ENCODE peak calls at places on chromosomes 5 and 9, in four cellular contexts. T, W, M and R are unnamed samples.

GRCh38 chr5:179376701-179377420 is 31.6 kb upstream of the ADAMTS2 start:
- DNase-seq in W (no peak), T (no peak), M (no peak), R (no peak)

GRCh38 chr9:28699632-28700031 is 1126.4 kb upstream of the C9orf72 start:
- DNase-seq in W (no peak), M (no peak), T (no peak), R (no peak)

GRCh38 chr9:92094655-92095054 is 20.6 kb downstream of the SPTLC1 start:
- DNase-seq in T (no peak), M (peak; percentile 34), W (no peak), R (no peak)

GRCh38 chr9:96603305-96604004 is 16.2 kb downstream of the CDC14B start:
- DNase-seq in T (no peak), M (no peak), W (no peak), R (no peak)

GRCh38 chr5:176529116-176529823 is 7.9 kb downstream of the RNF44 start:
- DNase-seq in T (no peak), W (peak; percentile 58), M (no peak), R (no peak)

GRCh38 chr9:79621916-79622575 is 50.3 kb downstream of the TLE4 start:
- DNase-seq in W (no peak), T (no peak), M (no peak), R (no peak)

GRCh38 chr9:87062706-87063105 is 115.4 kb upstream of the GAS1 start:
- DNase-seq in T (no peak), W (no peak), M (no peak), R (no peak)

GRCh38 chr9:38026840-38027527 is 42.0 kb downstream of the SHB start:
- DNase-seq in M (no peak), T (peak; percentile 32), W (no peak), R (no peak)

GRCh38 chr5:173875189-173875588 is 13.0 kb upstream of the CPEB4 start:
- DNase-seq in M (no peak), W (no peak), T (no peak), R (no peak)

GRCh38 chr5:10288600-10289213 is 19.0 kb downstream of the CMBL start:
- DNase-seq in W (peak; percentile 75), T (peak; percentile 100), M (peak; percentile 35), R (no peak)

GRCh38 chr5:74433255-74434123 is 207.0 kb downstream of the ENC1 start:
- DNase-seq in T (no peak), W (no peak), M (no peak), R (no peak)

GRCh38 chr9:134800791-134801339 is 79.7 kb upstream of the FCN2 start:
- DNase-seq in W (no peak), T (no peak), M (no peak), R (no peak)

GRCh38 chr5:128826290-128826689 is 139.0 kb upstream of the SLC27A6 start:
- DNase-seq in T (no peak), M (no peak), W (no peak), R (no peak)

GRCh38 chr5:6302684-6303083 is 75.7 kb downstream of the MED10 start:
- DNase-seq in T (no peak), W (no peak), M (no peak), R (peak; percentile 5)

GRCh38 chr5:158807-159447 is 32.4 kb upstream of the LRRC14B start:
- DNase-seq in T (no peak), W (no peak), M (no peak), R (no peak)

GRCh38 chr5:125485003-125485641 is 738.7 kb upstream of the ZNF608 start:
- DNase-seq in M (no peak), W (no peak), T (peak; percentile 64), R (no peak)

GRCh38 chr9:111832428-111832827 is 37.7 kb upstream of the SHOC1 start:
- DNase-seq in W (no peak), M (no peak), T (no peak), R (no peak)

GRCh38 chr5:132557425-132557805 is 638 bp downstream of the RAD50 start:
- DNase-seq in T (peak; percentile 42), W (no peak), M (peak; percentile 33), R (no peak)

GRCh38 chr9:79774356-79774755 is 202.6 kb downstream of the TLE4 start:
- DNase-seq in M (no peak), W (no peak), T (no peak), R (no peak)

GRCh38 chr9:117783828-117784227 is 79.6 kb downstream of the TLR4 start:
- DNase-seq in M (peak; percentile 51), T (no peak), W (no peak), R (no peak)

GRCh38 chr5:61245486-61245885 is 83.2 kb upstream of the SMIM15 start:
- DNase-seq in W (no peak), T (peak; percentile 59), M (no peak), R (no peak)

GRCh38 chr9:35406183-35406959 is 83.5 kb upstream of the RUSC2 start:
- DNase-seq in W (peak; percentile 70), T (no peak), M (peak; percentile 25), R (peak; percentile 56)

GRCh38 chr9:26181836-26182235 is 503.6 kb upstream of the TUSC1 start:
- DNase-seq in T (no peak), M (no peak), W (no peak), R (no peak)

GRCh38 chr9:116546711-116547581 is 140.2 kb upstream of the TRIM32 start:
- DNase-seq in W (no peak), M (no peak), T (no peak), R (no peak)

GRCh38 chr9:135273077-135273476 is 185.6 kb downstream of the OLFM1 start:
- DNase-seq in T (no peak), M (no peak), W (no peak), R (no peak)

GRCh38 chr9:134994926-134995791 is 77.4 kb upstream of the FCN1 start:
- DNase-seq in M (no peak), T (no peak), W (peak; percentile 46), R (no peak)